ENCODE peak calls at places on chromosomes 11 and 22, in nine cellular contexts. One of them, this sample, is unnamed.

GRCh38 chr11:80297808-80298460 is 857.1 kb upstream of the TENM4 start:
- DNase-seq in breast epithelium: no peak
- DNase-seq in SK-N-MC: no peak
- DNase-seq in HCT116: no peak
- DNase-seq in Panc1: peak
- DNase-seq in SK-N-SH: no peak
- DNase-seq in suprapubic skin: no peak
- DNase-seq in endothelial cell of umbilical vein: peak
- DNase-seq in prostate gland: no peak
- DNase-seq in this sample: no peak

GRCh38 chr11:113721462-113722066 is 15.5 kb upstream of the TMPRSS5 start:
- DNase-seq in breast epithelium: no peak
- DNase-seq in SK-N-MC: no peak
- DNase-seq in HCT116: no peak
- DNase-seq in Panc1: no peak
- DNase-seq in SK-N-SH: no peak
- DNase-seq in suprapubic skin: no peak
- DNase-seq in endothelial cell of umbilical vein: no peak
- DNase-seq in prostate gland: no peak
- DNase-seq in this sample: no peak

GRCh38 chr22:19929586-19930302 is 11.8 kb upstream of the COMT start:
- DNase-seq in breast epithelium: no peak
- DNase-seq in SK-N-MC: no peak
- DNase-seq in HCT116: no peak
- DNase-seq in Panc1: no peak
- DNase-seq in SK-N-SH: no peak
- DNase-seq in suprapubic skin: no peak
- DNase-seq in endothelial cell of umbilical vein: no peak
- DNase-seq in prostate gland: no peak
- DNase-seq in this sample: no peak

GRCh38 chr22:17911887-17912286 is 112.5 kb downstream of the MICAL3 start:
- DNase-seq in breast epithelium: no peak
- DNase-seq in SK-N-MC: no peak
- DNase-seq in HCT116: no peak
- DNase-seq in Panc1: no peak
- DNase-seq in SK-N-SH: no peak
- DNase-seq in suprapubic skin: no peak
- DNase-seq in endothelial cell of umbilical vein: no peak
- DNase-seq in prostate gland: no peak
- DNase-seq in this sample: no peak

GRCh38 chr11:124754309-124754708 is 2.3 kb upstream of the VSIG2 start:
- DNase-seq in breast epithelium: no peak
- DNase-seq in SK-N-MC: no peak
- DNase-seq in HCT116: no peak
- DNase-seq in Panc1: no peak
- DNase-seq in SK-N-SH: peak
- DNase-seq in suprapubic skin: no peak
- DNase-seq in endothelial cell of umbilical vein: peak
- DNase-seq in prostate gland: no peak
- DNase-seq in this sample: no peak

GRCh38 chr11:118476676-118477075 is 40.4 kb downstream of the KMT2A start:
- DNase-seq in breast epithelium: no peak
- DNase-seq in SK-N-MC: no peak
- DNase-seq in HCT116: no peak
- DNase-seq in Panc1: no peak
- DNase-seq in SK-N-SH: no peak
- DNase-seq in suprapubic skin: no peak
- DNase-seq in endothelial cell of umbilical vein: no peak
- DNase-seq in prostate gland: no peak
- DNase-seq in this sample: no peak

GRCh38 chr22:41352058-41352457 is 29.7 kb upstream of the TEF start:
- DNase-seq in breast epithelium: peak
- DNase-seq in SK-N-MC: no peak
- DNase-seq in HCT116: peak
- DNase-seq in Panc1: peak
- DNase-seq in SK-N-SH: no peak
- DNase-seq in suprapubic skin: no peak
- DNase-seq in endothelial cell of umbilical vein: no peak
- DNase-seq in prostate gland: no peak
- DNase-seq in this sample: no peak

GRCh38 chr11:41051919-41052630 is 407.4 kb downstream of the LRRC4C start:
- DNase-seq in breast epithelium: no peak
- DNase-seq in SK-N-MC: no peak
- DNase-seq in HCT116: no peak
- DNase-seq in Panc1: no peak
- DNase-seq in SK-N-SH: no peak
- DNase-seq in suprapubic skin: no peak
- DNase-seq in endothelial cell of umbilical vein: no peak
- DNase-seq in prostate gland: no peak
- DNase-seq in this sample: no peak

GRCh38 chr11:4027746-4028145 is 66.9 kb upstream of the RRM1 start:
- DNase-seq in breast epithelium: no peak
- DNase-seq in SK-N-MC: no peak
- DNase-seq in HCT116: no peak
- DNase-seq in Panc1: no peak
- DNase-seq in SK-N-SH: no peak
- DNase-seq in suprapubic skin: no peak
- DNase-seq in endothelial cell of umbilical vein: no peak
- DNase-seq in prostate gland: no peak
- DNase-seq in this sample: no peak

GRCh38 chr11:4022669-4023068 is 71.9 kb upstream of the RRM1 start:
- DNase-seq in breast epithelium: no peak
- DNase-seq in SK-N-MC: no peak
- DNase-seq in HCT116: no peak
- DNase-seq in Panc1: no peak
- DNase-seq in SK-N-SH: no peak
- DNase-seq in suprapubic skin: no peak
- DNase-seq in endothelial cell of umbilical vein: no peak
- DNase-seq in prostate gland: no peak
- DNase-seq in this sample: no peak

GRCh38 chr11:4025957-4026324 is 68.7 kb upstream of the RRM1 start:
- DNase-seq in breast epithelium: no peak
- DNase-seq in SK-N-MC: no peak
- DNase-seq in HCT116: no peak
- DNase-seq in Panc1: no peak
- DNase-seq in SK-N-SH: peak
- DNase-seq in suprapubic skin: no peak
- DNase-seq in endothelial cell of umbilical vein: no peak
- DNase-seq in prostate gland: no peak
- DNase-seq in this sample: no peak

GRCh38 chr11:4026389-4026788 is 68.2 kb upstream of the RRM1 start:
- DNase-seq in breast epithelium: no peak
- DNase-seq in SK-N-MC: no peak
- DNase-seq in HCT116: no peak
- DNase-seq in Panc1: no peak
- DNase-seq in SK-N-SH: no peak
- DNase-seq in suprapubic skin: no peak
- DNase-seq in endothelial cell of umbilical vein: peak
- DNase-seq in prostate gland: no peak
- DNase-seq in this sample: no peak

GRCh38 chr11:4025248-4025956 is 69.2 kb upstream of the RRM1 start:
- DNase-seq in breast epithelium: no peak
- DNase-seq in SK-N-MC: no peak
- DNase-seq in HCT116: no peak
- DNase-seq in Panc1: no peak
- DNase-seq in SK-N-SH: peak
- DNase-seq in suprapubic skin: no peak
- DNase-seq in endothelial cell of umbilical vein: peak
- DNase-seq in prostate gland: no peak
- DNase-seq in this sample: no peak
- TF ChIP-seq POLR2AphosphoS5 in breast epithelium: no peak
- TF ChIP-seq POLR2AphosphoS5 in SK-N-MC: no peak
- TF ChIP-seq POLR2AphosphoS5 in HCT116: no peak
- TF ChIP-seq POLR2AphosphoS5 in Panc1: no peak
- TF ChIP-seq POLR2AphosphoS5 in SK-N-SH: no peak
- TF ChIP-seq POLR2AphosphoS5 in suprapubic skin: no peak
- TF ChIP-seq POLR2AphosphoS5 in endothelial cell of umbilical vein: no peak
- TF ChIP-seq POLR2AphosphoS5 in prostate gland: no peak
- TF ChIP-seq POLR2AphosphoS5 in this sample: no peak

GRCh38 chr22:21945453-21946261 is 7.0 kb downstream of the PPM1F start:
- DNase-seq in breast epithelium: no peak
- DNase-seq in SK-N-MC: no peak
- DNase-seq in HCT116: no peak
- DNase-seq in Panc1: no peak
- DNase-seq in SK-N-SH: no peak
- DNase-seq in suprapubic skin: no peak
- DNase-seq in endothelial cell of umbilical vein: no peak
- DNase-seq in prostate gland: no peak
- DNase-seq in this sample: no peak
- H3K27ac ChIP-seq in breast epithelium: peak
- H3K27ac ChIP-seq in SK-N-MC: no peak
- H3K27ac ChIP-seq in HCT116: no peak
- H3K27ac ChIP-seq in Panc1: no peak
- H3K27ac ChIP-seq in SK-N-SH: no peak
- H3K27ac ChIP-seq in suprapubic skin: peak
- H3K27ac ChIP-seq in endothelial cell of umbilical vein: peak
- H3K27ac ChIP-seq in prostate gland: no peak
- H3K27ac ChIP-seq in this sample: no peak

GRCh38 chr11:93603671-93604070 is 57.8 kb upstream of the CEP295 start:
- DNase-seq in breast epithelium: no peak
- DNase-seq in SK-N-MC: peak
- DNase-seq in HCT116: no peak
- DNase-seq in Panc1: no peak
- DNase-seq in SK-N-SH: no peak
- DNase-seq in suprapubic skin: no peak
- DNase-seq in endothelial cell of umbilical vein: no peak
- DNase-seq in prostate gland: no peak
- DNase-seq in this sample: no peak
- TF ChIP-seq POLR2AphosphoS5 in breast epithelium: no peak
- TF ChIP-seq POLR2AphosphoS5 in SK-N-MC: no peak
- TF ChIP-seq POLR2AphosphoS5 in HCT116: no peak
- TF ChIP-seq POLR2AphosphoS5 in Panc1: no peak
- TF ChIP-seq POLR2AphosphoS5 in SK-N-SH: no peak
- TF ChIP-seq POLR2AphosphoS5 in suprapubic skin: no peak
- TF ChIP-seq POLR2AphosphoS5 in endothelial cell of umbilical vein: no peak
- TF ChIP-seq POLR2AphosphoS5 in prostate gland: no peak
- TF ChIP-seq POLR2AphosphoS5 in this sample: no peak

DNA sequence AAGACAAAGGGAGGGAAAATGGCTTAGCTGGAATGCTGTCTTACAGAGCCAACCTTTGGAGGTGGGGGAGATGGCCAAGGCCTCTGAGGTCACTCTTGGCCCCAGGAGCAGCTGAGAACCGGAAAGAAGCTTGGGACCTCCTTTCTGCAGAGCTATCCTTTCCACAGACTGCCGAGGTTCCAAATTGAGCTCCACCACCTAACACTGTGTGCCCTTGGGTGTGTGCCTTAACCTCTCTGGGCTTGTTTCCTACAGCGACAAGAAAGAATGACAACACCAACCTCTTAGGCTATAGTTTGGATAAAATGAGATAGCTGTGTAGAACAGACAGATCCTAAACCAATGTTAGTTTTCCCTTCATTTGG is 23.2 kb downstream of the RTN4RL2 start:
- DNase-seq in breast epithelium: no peak
- DNase-seq in SK-N-MC: no peak
- DNase-seq in HCT116: no peak
- DNase-seq in Panc1: no peak
- DNase-seq in SK-N-SH: no peak
- DNase-seq in suprapubic skin: no peak
- DNase-seq in endothelial cell of umbilical vein: no peak
- DNase-seq in prostate gland: no peak
- DNase-seq in this sample: no peak
- H3K27ac ChIP-seq in breast epithelium: no peak
- H3K27ac ChIP-seq in SK-N-MC: peak
- H3K27ac ChIP-seq in HCT116: no peak
- H3K27ac ChIP-seq in Panc1: no peak
- H3K27ac ChIP-seq in SK-N-SH: no peak
- H3K27ac ChIP-seq in suprapubic skin: no peak
- H3K27ac ChIP-seq in endothelial cell of umbilical vein: no peak
- H3K27ac ChIP-seq in prostate gland: no peak
- H3K27ac ChIP-seq in this sample: no peak